ENCODE peak calls at places on chromosomes 1 and 21, in four cellular contexts. O is GM12878, G is K562, M is HL-60. J is an unnamed sample.

GRCh38 chr1:206578115-206578935 is 33.9 kb downstream of the EIF2D start:
- DNase-seq in M (no peak), G (no peak), O (no peak), J (no peak)

GRCh38 chr1:221543529-221544120 is 198.3 kb downstream of the DUSP10 start:
- DNase-seq in M (no peak), O (no peak), G (peak), J (no peak)

GRCh38 chr1:45477646-45478045 is 13.3 kb downstream of the TESK2 start:
- DNase-seq in G (no peak), M (no peak), O (no peak), J (no peak)

GRCh38 chr1:2226525-2227340 is 1.4 kb upstream of the SKI start:
- DNase-seq in G (peak), M (no peak), O (no peak), J (no peak)

GRCh38 chr1:35033346-35033745 is 1.6 kb upstream of the ZMYM6 start:
- DNase-seq in O (no peak), G (no peak), M (no peak), J (no peak)

GRCh38 chr1:214379254-214379970 is 98.5 kb downstream of the SMYD2 start:
- DNase-seq in M (no peak), G (no peak), O (no peak), J (no peak)

GRCh38 chr1:151964510-151964909 is 29.1 kb downstream of the S100A10 start:
- DNase-seq in M (no peak), G (no peak), O (no peak), J (no peak)

GRCh38 chr1:100909018-100909417 is 13.1 kb downstream of the SLC30A7 start:
- DNase-seq in M (no peak), O (no peak), G (no peak), J (no peak)

GRCh38 chr1:236748471-236748870 is 46.6 kb upstream of the MTR start:
- DNase-seq in G (no peak), M (no peak), O (no peak), J (no peak)

GRCh38 chr1:81920245-81920740 is 119.6 kb downstream of the ADGRL2 start:
- DNase-seq in M (no peak), G (no peak), O (no peak), J (no peak)

GRCh38 chr1:68057564-68057963 is 7.1 kb upstream of the DIRAS3 start:
- DNase-seq in M (no peak), G (no peak), O (no peak), J (no peak)

GRCh38 chr1:162943627-162944026 is 82.7 kb upstream of the CCDC190 start:
- DNase-seq in O (no peak), G (no peak), M (no peak), J (no peak)

GRCh38 chr1:52955129-52955970 is 28.3 kb downstream of the SCP2 start:
- DNase-seq in O (no peak), G (peak), M (no peak), J (no peak)

GRCh38 chr1:118989006-118989736 is 1.0 kb upstream of the TBX15 start:
- DNase-seq in G (no peak), O (no peak), M (no peak), J (no peak)

GRCh38 chr1:156510709-156511108 is 10.1 kb upstream of the MEF2D start:
- DNase-seq in O (no peak), G (no peak), M (no peak), J (no peak)

GRCh38 chr21:15788847-15789548 is 59.2 kb downstream of the USP25 start:
- DNase-seq in M (no peak), G (no peak), O (no peak), J (no peak)

GRCh38 chr1:91559046-91559750 is 58.5 kb downstream of the CDC7 start:
- DNase-seq in M (no peak), O (no peak), G (no peak), J (no peak)

GRCh38 chr1:78075621-78076020 is 29.9 kb downstream of the GIPC2 start:
- DNase-seq in G (no peak), O (no peak), M (no peak), J (no peak)

GRCh38 chr1:81848880-81849500 is 48.3 kb downstream of the ADGRL2 start:
- DNase-seq in O (no peak), G (no peak), M (no peak), J (no peak)

GRCh38 chr1:244356371-244356770 is 95.3 kb downstream of the ADSS2 start:
- DNase-seq in O (no peak), G (no peak), M (no peak), J (no peak)

GRCh38 chr1:205224736-205225135 is 3.0 kb upstream of the TMCC2 start:
- DNase-seq in G (no peak), M (no peak), O (no peak), J (no peak)

GRCh38 chr1:12658531-12659453 is 14.9 kb downstream of the AADACL4 start:
- DNase-seq in M (peak), G (peak), O (peak), J (peak)
- TF ChIP-seq POLR2AphosphoS5 in M (no peak), G (no peak), O (no peak), J (no peak)

GRCh38 chr1:117368116-117369108 is 1.2 kb downstream of the MAN1A2 start:
- DNase-seq in O (no peak), M (no peak), G (peak), J (no peak)
- TF ChIP-seq SPI1 in O (no peak), M (no peak), G (no peak), J (no peak)

GRCh38 chr1:159079518-159079917 is 3.0 kb upstream of the AIM2 start:
- DNase-seq in M (no peak), O (no peak), G (peak), J (no peak)

GRCh38 chr1:159076438-159076752 is 171 bp downstream of the AIM2 start:
- DNase-seq in M (no peak), O (no peak), G (no peak), J (no peak)

GRCh38 chr1:159071970-159072582 is 4.5 kb downstream of the AIM2 start:
- DNase-seq in G (peak), M (peak), O (no peak), J (no peak)

GRCh38 chr1:159076753-159077656 is at the start of gene AIM2:
- DNase-seq in O (peak), G (peak), M (peak), J (no peak)

GRCh38 chr1:159077657-159077961 is 1.0 kb upstream of the AIM2 start:
- DNase-seq in O (no peak), M (no peak), G (no peak), J (no peak)
- TF ChIP-seq POLR2AphosphoS5 in O (no peak), M (no peak), G (no peak), J (no peak)

DNA sequence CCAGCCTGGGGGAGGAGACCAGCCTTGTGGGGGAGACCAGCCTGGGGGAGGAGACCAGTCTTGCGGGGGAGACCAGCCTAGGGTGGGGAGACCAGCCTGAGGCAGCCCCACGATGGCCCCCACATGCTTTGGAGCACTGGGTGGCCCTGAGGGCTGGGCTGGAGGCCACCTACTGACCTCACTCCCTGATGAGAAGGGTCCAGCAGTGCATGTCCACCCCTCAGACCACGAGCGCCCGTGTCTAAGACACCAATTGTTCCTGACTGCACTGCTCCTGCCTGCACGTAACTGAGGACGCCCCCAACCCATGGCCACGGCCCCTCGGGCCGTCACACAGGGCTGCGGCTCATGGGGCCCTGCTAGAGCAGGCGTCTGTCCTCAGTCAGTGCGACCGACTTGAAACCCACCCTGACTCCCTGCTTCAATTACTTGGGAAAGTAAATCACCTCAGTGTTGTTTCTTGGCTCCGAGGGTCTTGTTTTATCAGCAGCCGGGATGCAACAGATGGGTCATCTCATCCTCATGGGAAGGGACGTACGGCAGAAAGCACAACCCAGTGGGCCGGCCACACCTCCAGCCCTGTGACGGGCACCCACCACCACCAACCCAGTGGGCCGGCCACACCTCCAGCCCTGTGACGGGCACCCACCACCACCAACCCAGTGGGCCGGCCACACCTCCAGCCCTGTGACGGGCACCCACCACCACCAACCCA is at the start of gene SPATC1L:
- DNase-seq in O (peak), M (no peak), G (peak), J (peak)
- TF ChIP-seq SPI1 in O (no peak), M (no peak), G (no peak), J (no peak)

DNA sequence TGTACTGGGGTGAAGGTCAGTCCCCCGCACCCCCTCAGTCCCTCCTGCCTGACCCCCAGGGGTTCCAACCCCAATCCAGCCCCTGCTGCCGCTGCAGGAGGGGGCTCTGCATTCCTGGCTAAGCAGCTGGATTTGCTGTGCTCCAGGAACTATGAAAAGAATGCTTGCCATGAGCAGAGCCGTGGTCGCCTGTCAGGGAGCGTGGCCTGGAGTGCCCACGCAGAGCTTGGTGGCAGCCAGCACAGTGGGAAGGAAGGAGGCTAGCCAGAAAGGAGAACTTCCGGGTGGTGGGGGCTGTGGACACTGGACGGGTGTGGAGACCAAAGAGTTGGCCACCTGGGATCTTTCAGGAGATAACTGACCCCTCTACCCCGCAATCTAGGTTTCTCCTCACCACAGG is 5.6 kb downstream of the COL8A2 start:
- DNase-seq in O (no peak), M (no peak), G (no peak), J (no peak)
- TF ChIP-seq POLR2AphosphoS5 in O (no peak), M (no peak), G (no peak), J (no peak)

J was measured in GM12891.